ENCODE peak calls at places on chromosomes 6 and 20, in six cellular contexts. One of them, this sample, is unnamed.
A peak's percentile ranks its signal among the peaks of the same experiment; 100 is the strongest.

GRCh38 chr6:44146685-44147084 is 11.9 kb upstream of the CAPN11 start:
- DNase-seq in keratinocyte: no peak
- DNase-seq in Karpas-422: no peak
- DNase-seq in neuronal stem cell: no peak
- DNase-seq in MM.1S: no peak
- DNase-seq in PC-3: no peak
- DNase-seq in this sample: no peak

GRCh38 chr6:170030284-170031095 is 260.4 kb downstream of the DLL1 start:
- DNase-seq in keratinocyte: no peak
- DNase-seq in Karpas-422: no peak
- DNase-seq in neuronal stem cell: no peak
- DNase-seq in MM.1S: no peak
- DNase-seq in PC-3: no peak
- DNase-seq in this sample: no peak

GRCh38 chr20:3781153-3781910 is at the start of gene SPEF1:
- DNase-seq in keratinocyte: no peak
- DNase-seq in Karpas-422: peak; percentile 92
- DNase-seq in neuronal stem cell: peak; percentile 92
- DNase-seq in MM.1S: peak; percentile 85
- DNase-seq in PC-3: peak; percentile 98
- DNase-seq in this sample: peak; percentile 97

GRCh38 chr6:147782302-147782701 is 273.8 kb downstream of the SAMD5 start:
- DNase-seq in keratinocyte: no peak
- DNase-seq in Karpas-422: no peak
- DNase-seq in neuronal stem cell: no peak
- DNase-seq in MM.1S: no peak
- DNase-seq in PC-3: peak; percentile 39
- DNase-seq in this sample: peak; percentile 14

GRCh38 chr20:54470697-54471096 is 4.7 kb upstream of the DOK5 start:
- DNase-seq in keratinocyte: no peak
- DNase-seq in Karpas-422: no peak
- DNase-seq in neuronal stem cell: no peak
- DNase-seq in MM.1S: no peak
- DNase-seq in PC-3: no peak
- DNase-seq in this sample: no peak

GRCh38 chr6:105301756-105302616 is 100.9 kb downstream of the PREP start:
- DNase-seq in keratinocyte: no peak
- DNase-seq in Karpas-422: no peak
- DNase-seq in neuronal stem cell: no peak
- DNase-seq in MM.1S: no peak
- DNase-seq in PC-3: peak; percentile 60
- DNase-seq in this sample: no peak

GRCh38 chr6:157150076-157150475 is 173.2 kb downstream of the TMEM242 start:
- DNase-seq in keratinocyte: no peak
- DNase-seq in Karpas-422: no peak
- DNase-seq in neuronal stem cell: no peak
- DNase-seq in MM.1S: no peak
- DNase-seq in PC-3: peak; percentile 27
- DNase-seq in this sample: peak; percentile 26

GRCh38 chr20:57835462-57836455 is 125.9 kb upstream of the PMEPA1 start:
- DNase-seq in keratinocyte: no peak
- DNase-seq in Karpas-422: no peak
- DNase-seq in neuronal stem cell: no peak
- DNase-seq in MM.1S: no peak
- DNase-seq in PC-3: no peak
- DNase-seq in this sample: no peak

GRCh38 chr20:63114693-63115069 is 101.2 kb downstream of the YTHDF1 start:
- DNase-seq in keratinocyte: no peak
- DNase-seq in Karpas-422: no peak
- DNase-seq in neuronal stem cell: no peak
- DNase-seq in MM.1S: no peak
- DNase-seq in PC-3: peak; percentile 83
- DNase-seq in this sample: no peak

GRCh38 chr20:58246346-58246745 is 17.9 kb upstream of the ANKRD60 start:
- DNase-seq in keratinocyte: no peak
- DNase-seq in Karpas-422: peak; percentile 48
- DNase-seq in neuronal stem cell: no peak
- DNase-seq in MM.1S: no peak
- DNase-seq in PC-3: peak; percentile 59
- DNase-seq in this sample: no peak

GRCh38 chr6:52361347-52361944 is 505 bp upstream of the PAQR8 start:
- DNase-seq in keratinocyte: no peak
- DNase-seq in Karpas-422: peak; percentile 36
- DNase-seq in neuronal stem cell: no peak
- DNase-seq in MM.1S: no peak
- DNase-seq in PC-3: no peak
- DNase-seq in this sample: peak; percentile 55

GRCh38 chr20:38357653-38358207 is 11.4 kb downstream of the LBP start:
- DNase-seq in keratinocyte: no peak
- DNase-seq in Karpas-422: no peak
- DNase-seq in neuronal stem cell: no peak
- DNase-seq in MM.1S: no peak
- DNase-seq in PC-3: peak; percentile 60
- DNase-seq in this sample: no peak

GRCh38 chr6:3061501-3061941 is 6.8 kb upstream of the RIPK1 start:
- DNase-seq in keratinocyte: peak; percentile 81
- DNase-seq in Karpas-422: no peak
- DNase-seq in neuronal stem cell: no peak
- DNase-seq in MM.1S: no peak
- DNase-seq in PC-3: peak; percentile 93
- DNase-seq in this sample: peak; percentile 78

GRCh38 chr6:44504321-44504761 is 116.8 kb downstream of the CDC5L start:
- DNase-seq in keratinocyte: no peak
- DNase-seq in Karpas-422: no peak
- DNase-seq in neuronal stem cell: no peak
- DNase-seq in MM.1S: no peak
- DNase-seq in PC-3: no peak
- DNase-seq in this sample: peak; percentile 30

GRCh38 chr6:2764610-2765165 is 505 bp upstream of the WRNIP1 start:
- DNase-seq in keratinocyte: peak; percentile 77
- DNase-seq in Karpas-422: peak; percentile 91
- DNase-seq in neuronal stem cell: no peak
- DNase-seq in MM.1S: peak; percentile 61
- DNase-seq in PC-3: peak; percentile 56
- DNase-seq in this sample: peak; percentile 90

GRCh38 chr6:38175786-38176185 is 356.3 kb downstream of the ZFAND3 start:
- DNase-seq in keratinocyte: no peak
- DNase-seq in Karpas-422: no peak
- DNase-seq in neuronal stem cell: no peak
- DNase-seq in MM.1S: no peak
- DNase-seq in PC-3: no peak
- DNase-seq in this sample: no peak

GRCh38 chr6:11785449-11785951 is 6.9 kb upstream of the ADTRP start:
- DNase-seq in keratinocyte: no peak
- DNase-seq in Karpas-422: no peak
- DNase-seq in neuronal stem cell: no peak
- DNase-seq in MM.1S: no peak
- DNase-seq in PC-3: peak; percentile 59
- DNase-seq in this sample: no peak

GRCh38 chr20:50321797-50322480 is 131.3 kb downstream of the CEBPB start:
- DNase-seq in keratinocyte: no peak
- DNase-seq in Karpas-422: no peak
- DNase-seq in neuronal stem cell: no peak
- DNase-seq in MM.1S: no peak
- DNase-seq in PC-3: no peak
- DNase-seq in this sample: peak; percentile 51

GRCh38 chr20:48983423-48984400 is 62.2 kb downstream of the ARFGEF2 start:
- DNase-seq in keratinocyte: peak; percentile 70
- DNase-seq in Karpas-422: no peak
- DNase-seq in neuronal stem cell: no peak
- DNase-seq in MM.1S: no peak
- DNase-seq in PC-3: peak; percentile 97
- DNase-seq in this sample: peak; percentile 54

DNA sequence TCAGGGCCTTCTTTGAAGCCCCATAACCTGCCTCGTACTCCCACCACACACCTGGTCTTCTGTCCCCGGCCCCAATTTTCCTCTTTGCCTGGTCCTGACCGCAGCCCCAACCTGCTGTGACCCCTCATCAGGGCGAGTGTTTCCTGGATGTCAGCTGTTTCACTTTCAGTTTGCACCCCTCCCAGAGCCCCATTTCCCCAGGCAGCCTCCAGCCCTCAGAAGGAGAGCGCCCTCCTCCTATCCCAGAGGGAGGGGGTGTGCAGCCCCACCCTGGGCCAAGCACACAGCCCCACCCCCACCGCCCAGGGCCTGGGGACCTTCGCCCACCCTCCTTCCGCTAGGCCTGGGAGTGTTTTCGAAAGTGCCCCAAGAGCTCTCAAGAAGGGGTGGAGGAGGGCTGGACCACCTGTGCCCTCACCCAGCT is 1.5 kb downstream of the BAK1 start:
- DNase-seq in keratinocyte: no peak
- DNase-seq in Karpas-422: no peak
- DNase-seq in neuronal stem cell: no peak
- DNase-seq in MM.1S: peak; percentile 64
- DNase-seq in PC-3: no peak
- DNase-seq in this sample: no peak
- H3K9ac ChIP-seq in keratinocyte: peak overlapping the region; percentile 77
- H3K9ac ChIP-seq in Karpas-422: peak overlapping the region; percentile 93
- H3K9ac ChIP-seq in neuronal stem cell: peak overlapping the region; percentile 63
- H3K9ac ChIP-seq in MM.1S: peak overlapping the region; percentile 97
- H3K9ac ChIP-seq in PC-3: peak overlapping the region; percentile 94
- H3K9ac ChIP-seq in this sample: peak overlapping the region; percentile 39

DNA sequence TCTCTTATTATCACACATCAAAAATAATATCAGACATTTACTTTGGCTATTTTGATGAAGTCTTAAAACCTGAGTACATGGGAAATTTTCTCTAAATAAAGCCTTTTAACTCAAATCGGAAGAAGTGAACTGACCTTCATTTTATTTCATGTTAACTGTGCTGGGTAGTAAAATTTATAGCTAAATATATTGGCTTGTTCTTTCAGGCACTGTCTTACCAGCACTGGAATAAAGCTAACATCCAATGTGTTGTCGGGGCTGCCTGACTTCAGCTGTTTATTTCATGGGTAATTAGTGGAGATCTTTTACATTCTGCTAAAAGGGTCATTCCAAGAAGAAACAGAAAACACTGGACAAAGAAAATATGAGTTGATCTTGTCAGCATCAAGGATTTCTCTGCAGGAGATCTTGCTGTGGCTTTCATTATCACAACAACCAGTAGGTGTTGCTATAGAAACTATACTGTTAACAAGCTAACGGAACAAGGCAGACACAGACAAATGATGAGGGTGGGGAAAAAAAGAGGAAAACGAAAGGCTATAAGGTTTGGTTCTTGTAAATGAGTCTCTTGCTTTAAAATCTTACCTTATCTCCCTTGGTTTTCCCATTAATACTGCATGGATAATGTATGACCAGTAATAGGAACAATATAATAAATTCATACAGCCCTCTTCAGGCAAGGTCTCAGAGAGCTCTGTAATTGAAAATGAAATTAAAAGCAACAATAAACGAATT is 206.9 kb downstream of the SIM1 start:
- DNase-seq in keratinocyte: no peak
- DNase-seq in Karpas-422: peak; percentile 48
- DNase-seq in neuronal stem cell: peak; percentile 33
- DNase-seq in MM.1S: no peak
- DNase-seq in PC-3: peak; percentile 27
- DNase-seq in this sample: peak; percentile 70
- H3K4me3 ChIP-seq in keratinocyte: no peak overlapping the region
- H3K4me3 ChIP-seq in Karpas-422: no peak overlapping the region
- H3K4me3 ChIP-seq in neuronal stem cell: no peak overlapping the region
- H3K4me3 ChIP-seq in MM.1S: no peak overlapping the region
- H3K4me3 ChIP-seq in PC-3: no peak overlapping the region
- H3K4me3 ChIP-seq in this sample: no peak overlapping the region

GRCh38 chr6:108671175-108671574 is 110.5 kb downstream of the FOXO3 start:
- DNase-seq in keratinocyte: no peak
- DNase-seq in Karpas-422: no peak
- DNase-seq in neuronal stem cell: no peak
- DNase-seq in MM.1S: peak; percentile 46
- DNase-seq in PC-3: no peak
- DNase-seq in this sample: no peak
- H3K4me1 ChIP-seq in keratinocyte: peaks cover 14% of the 10 kb centered on the region
- H3K4me1 ChIP-seq in Karpas-422: no peaks in the 10 kb centered on the region
- H3K4me1 ChIP-seq in neuronal stem cell: peaks cover 8% of the 10 kb centered on the region
- H3K4me1 ChIP-seq in MM.1S: peaks cover 92% of the 10 kb centered on the region
- H3K4me1 ChIP-seq in PC-3: peaks cover 35% of the 10 kb centered on the region
- H3K4me1 ChIP-seq in this sample: peaks cover 42% of the 10 kb centered on the region

GRCh38 chr6:139473731-139474130 is 99.3 kb upstream of the CITED2 start:
- DNase-seq in keratinocyte: no peak
- DNase-seq in Karpas-422: no peak
- DNase-seq in neuronal stem cell: no peak
- DNase-seq in MM.1S: no peak
- DNase-seq in PC-3: no peak
- DNase-seq in this sample: peak; percentile 20
- H3K9ac ChIP-seq in keratinocyte: no peak overlapping the region
- H3K9ac ChIP-seq in Karpas-422: no peak overlapping the region
- H3K9ac ChIP-seq in neuronal stem cell: no peak overlapping the region
- H3K9ac ChIP-seq in MM.1S: no peak overlapping the region
- H3K9ac ChIP-seq in PC-3: no peak overlapping the region
- H3K9ac ChIP-seq in this sample: peak overlapping the region; percentile 71

GRCh38 chr6:143675946-143676345 is 1.8 kb upstream of the PHACTR2 start:
- DNase-seq in keratinocyte: no peak
- DNase-seq in Karpas-422: no peak
- DNase-seq in neuronal stem cell: no peak
- DNase-seq in MM.1S: no peak
- DNase-seq in PC-3: peak; percentile 73
- DNase-seq in this sample: peak; percentile 80
- H3K4me3 ChIP-seq in keratinocyte: no peak overlapping the region
- H3K4me3 ChIP-seq in Karpas-422: no peak overlapping the region
- H3K4me3 ChIP-seq in neuronal stem cell: no peak overlapping the region
- H3K4me3 ChIP-seq in MM.1S: no peak overlapping the region
- H3K4me3 ChIP-seq in PC-3: no peak overlapping the region
- H3K4me3 ChIP-seq in this sample: no peak overlapping the region

DNA sequence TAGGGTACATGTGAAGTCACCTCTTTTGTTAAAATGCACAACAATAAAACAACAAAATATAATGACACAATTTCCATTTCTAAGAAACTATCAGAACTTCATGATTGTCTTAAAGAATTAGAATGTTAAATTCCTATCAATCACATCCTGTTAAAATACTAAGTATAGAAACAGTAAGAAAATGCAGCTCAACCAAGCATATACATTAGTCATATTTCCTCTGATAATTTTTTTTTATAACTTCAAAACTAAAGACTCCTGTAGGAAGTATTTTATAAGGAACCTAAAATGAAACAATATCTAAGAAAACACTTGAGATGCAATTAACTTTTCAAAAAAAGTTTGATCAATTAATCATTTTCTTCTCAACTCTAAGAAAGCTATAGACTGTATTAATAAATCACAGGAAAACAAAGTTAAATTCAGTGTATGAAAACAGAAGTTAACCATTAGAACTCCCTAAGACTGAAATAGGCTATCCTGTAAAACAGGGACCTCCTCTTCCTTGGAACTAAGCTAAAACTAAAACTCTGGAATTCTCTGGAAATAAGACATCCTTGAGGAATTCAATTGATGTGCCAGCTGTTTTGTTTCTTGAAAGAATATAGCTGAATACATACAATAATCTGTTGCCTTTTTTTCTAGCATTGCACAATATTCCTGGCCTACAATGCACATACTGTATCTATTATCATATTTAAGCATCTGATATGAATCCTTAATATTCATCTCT is 19.8 kb downstream of the FKBP5 start:
- DNase-seq in keratinocyte: no peak
- DNase-seq in Karpas-422: peak; percentile 42
- DNase-seq in neuronal stem cell: no peak
- DNase-seq in MM.1S: no peak
- DNase-seq in PC-3: peak; percentile 21
- DNase-seq in this sample: peak; percentile 80
- H3K4me1 ChIP-seq in keratinocyte: peaks cover 24% of the 10 kb centered on the region
- H3K4me1 ChIP-seq in Karpas-422: peaks cover 70% of the 10 kb centered on the region
- H3K4me1 ChIP-seq in neuronal stem cell: no peaks in the 10 kb centered on the region
- H3K4me1 ChIP-seq in MM.1S: peaks cover 27% of the 10 kb centered on the region
- H3K4me1 ChIP-seq in PC-3: peaks cover 9% of the 10 kb centered on the region
- H3K4me1 ChIP-seq in this sample: peaks cover 53% of the 10 kb centered on the region